ENCODE peak calls at places on chromosomes 1 and 21, in nine cellular contexts. S is colonic mucosa, R is fibroblast of mammary gland, H is fibroblast of lung, D is heart left ventricle, X is IMR-90, K is GM23338, P is PC-9, G is cardiac muscle cell. J is an unnamed sample.

GRCh38 chr1:32040711-32041110 is 27.0 kb downstream of the KHDRBS1 start:
- DNase-seq in K (no peak), R (no peak), S (no peak), X (no peak), P (no peak), G (no peak), D (no peak), H (no peak), J (peak; percentile 61)

GRCh38 chr1:221532071-221532755 is 209.7 kb downstream of the DUSP10 start:
- DNase-seq in G (no peak), H (peak; percentile 10), K (no peak), D (no peak), R (no peak), X (peak; percentile 23), S (no peak), P (no peak), J (no peak)

GRCh38 chr1:38083541-38083940 is 36.9 kb upstream of the POU3F1 start:
- DNase-seq in S (no peak), X (no peak), R (no peak), P (no peak), D (no peak), H (no peak), K (peak; percentile 36), G (no peak), J (no peak)

GRCh38 chr1:15943515-15944307 is 32.2 kb downstream of the ZBTB17 start:
- DNase-seq in X (no peak), R (no peak), K (no peak), G (no peak), S (no peak), P (no peak), D (peak; percentile 60), H (no peak), J (peak; percentile 84)

GRCh38 chr21:41374867-41375533 is 13.2 kb downstream of the MX2 start:
- DNase-seq in G (no peak), K (no peak), D (peak; percentile 14), P (no peak), R (no peak), X (no peak), H (no peak), S (no peak), J (no peak)

GRCh38 chr1:29355375-29355774 is 119.1 kb downstream of the PTPRU start:
- DNase-seq in D (no peak), K (no peak), X (no peak), H (no peak), G (no peak), P (no peak), S (no peak), R (no peak), J (no peak)

GRCh38 chr1:163440090-163440489 is 118.3 kb downstream of the NUF2 start:
- DNase-seq in R (peak; percentile 6), P (no peak), H (no peak), S (no peak), K (no peak), D (no peak), X (no peak), G (peak; percentile 54), J (no peak)

GRCh38 chr1:215539803-215540575 is 27.1 kb upstream of the KCTD3 start:
- DNase-seq in R (peak; percentile 78), X (peak; percentile 23), P (peak; percentile 42), G (no peak), K (no peak), S (no peak), D (no peak), H (peak; percentile 28), J (no peak)

GRCh38 chr1:65208577-65208976 is 60.6 kb downstream of the AK4 start:
- DNase-seq in P (no peak), X (no peak), H (no peak), G (no peak), S (no peak), R (no peak), D (no peak), K (peak; percentile 57), J (no peak)

GRCh38 chr21:33403786-33404571 is 766 bp downstream of the IFNGR2 start:
- DNase-seq in D (peak; percentile 84), H (peak; percentile 58), X (peak; percentile 49), G (peak; percentile 69), R (peak; percentile 35), S (peak; percentile 69), P (peak; percentile 22), K (peak; percentile 67), J (peak; percentile 50)

GRCh38 chr1:37261129-37261528 is 213.3 kb upstream of the ZC3H12A start:
- DNase-seq in P (no peak), G (no peak), R (no peak), K (no peak), D (no peak), X (no peak), S (no peak), H (no peak), J (no peak)

GRCh38 chr21:33441489-33442477 is 38.0 kb downstream of the TMEM50B start:
- DNase-seq in K (no peak), S (peak; percentile 67), D (no peak), P (peak; percentile 22), H (peak; percentile 74), R (peak; percentile 83), X (peak; percentile 94), G (peak; percentile 32), J (no peak)

GRCh38 chr1:44073528-44073927 is 42.3 kb upstream of the SLC6A9 start:
- DNase-seq in R (no peak), P (no peak), K (peak; percentile 10), G (no peak), H (no peak), D (no peak), X (no peak), S (no peak), J (no peak)

GRCh38 chr1:209425959-209426358 is 157.6 kb upstream of the CAMK1G start:
- DNase-seq in G (no peak), D (no peak), X (no peak), P (no peak), H (no peak), R (no peak), S (no peak), K (no peak), J (no peak)

GRCh38 chr1:10530281-10530740 is 55.6 kb downstream of the PEX14 start:
- DNase-seq in X (peak; percentile 79), K (peak; percentile 91), H (peak; percentile 83), G (peak; percentile 81), P (peak; percentile 68), R (no peak), S (no peak), D (peak; percentile 68), J (no peak)
- TF ChIP-seq CTCF in X (peak; percentile 94), K (peak; percentile 85), H (peak; percentile 83), G (peak; percentile 90), P (no peak), R (no peak), S (peak; percentile 24), D (peak; percentile 71), J (no peak)

GRCh38 chr21:27681038-27681437 is 714.1 kb upstream of the ADAMTS5 start:
- DNase-seq in X (peak; percentile 46), K (no peak), R (peak; percentile 37), H (peak; percentile 7), G (no peak), S (no peak), D (no peak), P (no peak), J (no peak)

GRCh38 chr21:27674037-27674436 is 707.1 kb upstream of the ADAMTS5 start:
- DNase-seq in G (no peak), R (peak; percentile 92), P (no peak), K (no peak), D (no peak), H (peak; percentile 84), X (peak; percentile 88), S (no peak), J (no peak)

GRCh38 chr21:27678511-27678910 is 711.6 kb upstream of the ADAMTS5 start:
- DNase-seq in H (no peak), R (no peak), D (no peak), K (no peak), S (no peak), P (no peak), X (no peak), G (no peak), J (no peak)

GRCh38 chr21:27681841-27682240 is 715.0 kb upstream of the ADAMTS5 start:
- DNase-seq in S (no peak), G (no peak), X (peak; percentile 53), H (peak; percentile 18), K (no peak), R (peak; percentile 18), D (no peak), P (no peak), J (no peak)

DNA sequence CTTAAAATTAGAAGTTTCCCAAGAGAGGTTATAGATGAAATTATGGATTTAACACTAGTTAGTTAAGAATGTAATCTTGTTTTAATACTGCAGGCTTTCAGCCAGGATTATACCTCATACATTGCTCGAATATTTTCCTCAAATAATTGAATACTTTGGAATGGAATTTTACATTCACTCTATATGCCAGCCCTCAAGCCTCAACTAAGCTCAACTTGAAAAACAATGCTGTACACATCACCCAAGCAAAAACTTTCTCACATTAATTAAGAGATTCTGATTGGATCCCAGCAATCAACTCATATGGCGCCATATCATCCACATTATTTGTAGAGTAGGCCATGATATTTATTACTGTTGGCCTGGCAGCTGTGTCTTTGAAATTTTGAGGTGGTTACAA is 710.7 kb upstream of the ADAMTS5 start:
- DNase-seq in D (no peak), H (peak; percentile 22), G (no peak), P (no peak), R (no peak), K (no peak), X (no peak), S (no peak), J (no peak)
- H3K4me3 ChIP-seq in D (no peak overlapping the region), H (no peak overlapping the region), G (no peak overlapping the region), P (no peak overlapping the region), R (no peak overlapping the region), K (no peak overlapping the region), X (no peak overlapping the region), S (no peak overlapping the region), J (no peak overlapping the region)

DNA sequence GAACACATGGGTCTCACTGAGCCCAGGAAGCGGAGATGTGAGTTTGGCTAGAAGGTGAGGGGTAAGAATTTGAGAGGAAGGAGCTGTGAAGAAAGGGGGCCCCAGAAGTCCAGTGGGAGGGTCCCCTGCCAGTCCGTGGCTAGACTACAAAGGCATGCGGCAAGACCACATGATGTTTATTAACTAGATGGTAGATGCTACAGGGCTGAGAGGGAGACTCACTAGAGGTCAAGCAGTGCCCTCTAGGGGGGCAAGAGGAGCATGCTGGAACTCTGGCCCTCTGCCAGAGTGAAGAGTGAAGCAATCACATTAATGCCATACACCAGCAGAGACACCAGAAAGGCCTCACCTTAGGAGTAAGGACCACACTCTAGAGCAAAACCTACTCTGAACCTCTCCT is 12.2 kb downstream of the KIAA0319L start:
- DNase-seq in K (peak; percentile 86), S (no peak), H (no peak), G (peak; percentile 84), P (no peak), X (peak; percentile 45), R (peak; percentile 56), D (no peak), J (no peak)
- TF ChIP-seq CTCF in K (peak; percentile 92), S (no peak), H (no peak), G (peak; percentile 34), P (peak; percentile 27), X (peak; percentile 33), R (no peak), D (peak; percentile 36), J (no peak)

GRCh38 chr1:39210649-39211048 is 6.2 kb downstream of the MACF1 start:
- DNase-seq in G (no peak), P (no peak), D (no peak), S (no peak), X (no peak), H (no peak), R (no peak), K (no peak), J (no peak)

GRCh38 chr1:39205102-39205780 is 746 bp downstream of the MACF1 start:
- DNase-seq in S (peak; percentile 43), R (peak; percentile 77), P (peak; percentile 47), G (peak; percentile 40), D (peak; percentile 67), K (no peak), H (peak; percentile 81), X (peak; percentile 76), J (no peak)

GRCh38 chr1:39205781-39206464 is 1.4 kb downstream of the MACF1 start:
- DNase-seq in S (no peak), D (no peak), H (no peak), X (no peak), R (no peak), P (no peak), K (no peak), G (no peak), J (no peak)
- H3K4me3 ChIP-seq in S (peak overlapping the region; percentile 28), D (peak overlapping the region; percentile 53), H (peak overlapping the region; percentile 76), X (peak overlapping the region; percentile 54), R (peak overlapping the region; percentile 69), P (no peak overlapping the region), K (no peak overlapping the region), G (peak overlapping the region; percentile 31), J (no peak overlapping the region)